ENCODE peak calls at places on chromosomes 11 and 22, in four cellular contexts. Q is K562, K is HCT116, U is HepG2. H is an unnamed sample.

GRCh38 chr22:41242396-41243117 is 1.8 kb upstream of the CHADL start:
- DNase-seq in Q (no peak), K (no peak), U (no peak), H (no peak)

GRCh38 chr22:45217345-45217744 is 23.3 kb downstream of the KIAA0930 start:
- DNase-seq in Q (no peak), K (no peak), U (no peak), H (no peak)

GRCh38 chr11:106076421-106076922 is 675 bp downstream of the KBTBD3 start:
- DNase-seq in Q (no peak), K (no peak), U (no peak), H (peak; percentile 28)

GRCh38 chr11:93005239-93005638 is 35.8 kb downstream of the MTNR1B start:
- DNase-seq in Q (no peak), K (no peak), U (no peak), H (no peak)

GRCh38 chr22:35463231-35463933 is 63.4 kb downstream of the MCM5 start:
- DNase-seq in Q (no peak), K (no peak), U (no peak), H (no peak)

GRCh38 chr22:17336061-17336460 is 33.2 kb upstream of the CECR2 start:
- DNase-seq in Q (no peak), K (no peak), U (no peak), H (no peak)

GRCh38 chr11:3051435-3052108 is 5.7 kb downstream of the CARS1 start:
- DNase-seq in Q (no peak), K (no peak), U (no peak), H (no peak)

GRCh38 chr22:22520020-22520656 is at the start of gene ZNF280A:
- DNase-seq in Q (peak; percentile 98), K (peak; percentile 51), U (peak; percentile 94), H (no peak)

GRCh38 chr11:199782-200181 is 6.9 kb downstream of the SCGB1C1 start:
- DNase-seq in Q (peak; percentile 18), K (no peak), U (no peak), H (no peak)

GRCh38 chr11:22337571-22338464 is at the start of gene SLC17A6:
- DNase-seq in Q (no peak), K (no peak), U (peak; percentile 21), H (no peak)
- TF ChIP-seq SIN3A in Q (no peak), K (no peak), U (no peak), H (no peak)

GRCh38 chr11:63532150-63532549 is 4.5 kb upstream of the PLAAT4 start:
- DNase-seq in Q (no peak), K (no peak), U (no peak), H (no peak)
- TF ChIP-seq TCF7L2 in Q (no peak), K (no peak), U (no peak), H (no peak)

GRCh38 chr11:67284811-67285540 is 4.1 kb upstream of the ANKRD13D start:
- DNase-seq in Q (no peak), K (no peak), U (no peak), H (no peak)
- H3K4me1 ChIP-seq in Q (peaks cover 15% of the 10 kb centered on the region), K (peaks cover 10% of the 10 kb centered on the region), U (peaks cover 21% of the 10 kb centered on the region), H (peaks cover 9% of the 10 kb centered on the region)

DNA sequence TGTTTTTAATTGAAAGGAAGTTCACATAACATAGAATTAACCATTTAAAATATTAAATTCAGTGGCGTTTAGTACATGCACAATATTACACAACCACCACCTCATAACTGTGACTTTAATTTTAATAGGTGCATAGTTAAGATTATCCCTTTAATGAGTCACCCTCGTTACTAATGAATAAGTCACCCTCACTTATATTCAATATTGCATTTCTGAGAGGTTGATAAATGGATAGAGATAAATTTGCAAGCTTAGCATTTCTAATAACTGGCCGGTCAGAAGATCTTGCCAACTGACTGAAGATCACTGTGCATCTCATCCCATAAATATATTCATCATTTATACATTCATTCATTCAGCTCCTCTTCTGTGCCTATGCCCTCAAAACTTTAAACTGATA is 243.7 kb downstream of the TTC28 start:
- DNase-seq in Q (no peak), K (no peak), U (no peak), H (no peak)
- TF ChIP-seq SIN3A in Q (no peak), K (no peak), U (no peak), H (no peak)

GRCh38 chr22:43301866-43302265 is 41.3 kb downstream of the SCUBE1 start:
- DNase-seq in Q (no peak), K (no peak), U (no peak), H (no peak)
- TF ChIP-seq TCF7L2 in Q (no peak), K (no peak), U (no peak), H (no peak)

H was measured in Panc1.